ENCODE peak calls at places on chromosomes 11 and 22, in eight cellular contexts. C is NCI-H1930; R is transverse colon; T is iris pigment epithelial cell; I is Right ventricle myocardium superior; B is MG63; Q is M059J; X is stimulated activated CD4-positive, alpha-beta T cell treated with anti-CD3 and anti-CD28 coated beads, TNF-alpha, amount 100 ng/mL, for 48 hours. G is an unnamed sample.

GRCh38 chr22:26612652-26613051 is 5.2 kb downstream of the CRYBB1 start:
- DNase-seq in C (no peak), R (no peak), T (no peak), I (no peak), B (no peak), Q (no peak), X (no peak), G (peak)

GRCh38 chr22:44461614-44462013 is 36.4 kb downstream of the RTL6 start:
- DNase-seq in C (no peak), R (no peak), T (no peak), I (no peak), B (no peak), Q (no peak), X (no peak), G (peak)

GRCh38 chr22:33922268-33922667 is 2.0 kb upstream of the LARGE1 start:
- DNase-seq in C (peak), R (peak), T (peak), I (peak), B (peak), Q (peak), X (no peak), G (peak)

GRCh38 chr22:22318723-22319465 is 74.3 kb downstream of the VPREB1 start:
- DNase-seq in C (no peak), R (no peak), T (no peak), I (no peak), B (no peak), Q (no peak), X (no peak), G (no peak)

GRCh38 chr11:36372101-36372767 is 76.1 kb downstream of the PRR5L start:
- DNase-seq in C (no peak), R (no peak), T (peak), I (no peak), B (peak), Q (peak), X (no peak), G (no peak)

GRCh38 chr11:131108780-131109179 is 192.5 kb upstream of the SNX19 start:
- DNase-seq in C (no peak), R (no peak), T (no peak), I (no peak), B (no peak), Q (no peak), X (no peak), G (no peak)

GRCh38 chr11:69558519-69558941 is 77.1 kb downstream of the LINC01488 start:
- DNase-seq in C (no peak), R (no peak), T (no peak), I (no peak), B (no peak), Q (no peak), X (no peak), G (no peak)

GRCh38 chr11:15497366-15497765 is 382.6 kb downstream of the INSC start:
- DNase-seq in C (no peak), R (peak), T (no peak), I (peak), B (no peak), Q (no peak), X (no peak), G (no peak)

GRCh38 chr11:125075900-125076317 is 12.8 kb downstream of the SLC37A2 start:
- DNase-seq in C (no peak), R (no peak), T (peak), I (no peak), B (no peak), Q (peak), X (no peak), G (no peak)

GRCh38 chr11:2445107-2445947 is 519 bp downstream of the KCNQ1 start:
- DNase-seq in C (no peak), R (no peak), T (no peak), I (peak), B (no peak), Q (no peak), X (no peak), G (peak)

GRCh38 chr11:2691991-2692841 is 7.6 kb downstream of the KCNQ1OT1 start:
- DNase-seq in C (no peak), R (no peak), T (no peak), I (no peak), B (no peak), Q (peak), X (no peak), G (peak)

GRCh38 chr11:65817815-65818680 is 15.7 kb upstream of the SNX32 start:
- DNase-seq in C (peak), R (peak), T (peak), I (peak), B (peak), Q (peak), X (peak), G (peak)

GRCh38 chr11:35927730-35928129 is 16.1 kb upstream of the LDLRAD3 start:
- DNase-seq in C (peak), R (peak), T (peak), I (peak), B (peak), Q (peak), X (no peak), G (peak)

GRCh38 chr11:115220423-115220822 is 283.8 kb downstream of the CADM1 start:
- DNase-seq in C (no peak), R (no peak), T (no peak), I (no peak), B (no peak), Q (no peak), X (no peak), G (no peak)

GRCh38 chr11:76807206-76807875 is 24.2 kb downstream of the TSKU start:
- DNase-seq in C (peak), R (peak), T (peak), I (peak), B (peak), Q (peak), X (peak), G (peak)

GRCh38 chr11:73585834-73586575 is 11.9 kb downstream of the FAM168A start:
- DNase-seq in C (no peak), R (no peak), T (peak), I (no peak), B (no peak), Q (peak), X (no peak), G (no peak)

GRCh38 chr11:34416746-34417145 is 22.0 kb upstream of the CAT start:
- DNase-seq in C (no peak), R (no peak), T (peak), I (no peak), B (no peak), Q (no peak), X (no peak), G (no peak)

GRCh38 chr11:33391893-33392251 is 134.7 kb downstream of the HIPK3 start:
- DNase-seq in C (no peak), R (no peak), T (no peak), I (no peak), B (no peak), Q (peak), X (no peak), G (no peak)

GRCh38 chr11:119347242-119347641 is 737 bp upstream of the MFRP start:
- DNase-seq in C (no peak), R (no peak), T (no peak), I (no peak), B (no peak), Q (no peak), X (no peak), G (no peak)

GRCh38 chr22:43823353-43823908 is 11.3 kb upstream of the EFCAB6 start:
- DNase-seq in C (no peak), R (no peak), T (no peak), I (no peak), B (no peak), Q (peak), X (no peak), G (no peak)

GRCh38 chr11:105665281-105665680 is 55.4 kb downstream of the GRIA4 start:
- DNase-seq in C (no peak), R (no peak), T (no peak), I (no peak), B (no peak), Q (no peak), X (no peak), G (no peak)

GRCh38 chr11:46947399-46948077 is 11.0 kb downstream of the CSTPP1 start:
- DNase-seq in C (peak), R (no peak), T (no peak), I (no peak), B (no peak), Q (no peak), X (no peak), G (no peak)

GRCh38 chr11:26583550-26583949 is 11.5 kb upstream of the MUC15 start:
- DNase-seq in C (no peak), R (no peak), T (peak), I (no peak), B (no peak), Q (peak), X (no peak), G (no peak)

G was measured in spleen.